ENCODE peak calls at places on chromosomes 1 and 21, in six cellular contexts. B, X, M, L, E and T are unnamed samples.

GRCh38 chr1:43414634-43415223 is 25.0 kb downstream of the SZT2 start:
- DNase-seq in X (no peak), E (no peak), B (peak), M (peak), L (peak), T (no peak)

GRCh38 chr1:169288011-169288414 is 79.6 kb downstream of the NME7 start:
- DNase-seq in L (peak), B (peak), X (no peak), M (peak), E (no peak), T (no peak)

GRCh38 chr1:200376521-200376920 is 33.3 kb downstream of the ZNF281 start:
- DNase-seq in M (peak), L (no peak), B (no peak), X (no peak), E (no peak), T (no peak)

GRCh38 chr21:45539796-45540600 is 2.2 kb downstream of the SLC19A1 start:
- DNase-seq in E (peak), M (no peak), X (peak), L (no peak), B (no peak), T (no peak)

GRCh38 chr1:3470650-3471355 is 16.3 kb downstream of the ARHGEF16 start:
- DNase-seq in X (peak), E (no peak), M (no peak), L (no peak), B (no peak), T (no peak)

GRCh38 chr1:47280142-47280541 is 33.8 kb downstream of the STIL start:
- DNase-seq in X (no peak), L (peak), M (peak), B (no peak), E (no peak), T (no peak)

GRCh38 chr1:18100493-18101063 is 7.0 kb upstream of the IGSF21 start:
- DNase-seq in M (peak), B (peak), E (peak), L (peak), X (no peak), T (peak)

GRCh38 chr21:18334066-18334465 is 69.5 kb downstream of the TMPRSS15 start:
- DNase-seq in X (no peak), B (no peak), E (no peak), L (no peak), M (no peak), T (no peak)

GRCh38 chr1:2609271-2610035 is 22.9 kb downstream of the PRXL2B start:
- DNase-seq in E (no peak), L (no peak), B (no peak), X (no peak), M (no peak), T (no peak)

GRCh38 chr1:59434336-59434735 is 137.4 kb downstream of the FGGY start:
- DNase-seq in L (no peak), M (peak), X (no peak), B (no peak), E (no peak), T (no peak)

GRCh38 chr1:248825573-248825908 is 174 bp downstream of the SH3BP5L start:
- DNase-seq in M (no peak), B (no peak), L (peak), X (no peak), E (no peak), T (no peak)

GRCh38 chr1:248825136-248825535 is 579 bp downstream of the SH3BP5L start:
- DNase-seq in M (no peak), X (no peak), B (peak), L (no peak), E (no peak), T (no peak)

GRCh38 chr1:248824301-248824700 is 1.4 kb downstream of the SH3BP5L start:
- DNase-seq in B (no peak), E (no peak), X (no peak), M (no peak), L (no peak), T (no peak)

GRCh38 chr1:248824701-248825100 is 1.0 kb downstream of the SH3BP5L start:
- DNase-seq in X (no peak), M (no peak), E (no peak), B (no peak), L (no peak), T (no peak)

DNA sequence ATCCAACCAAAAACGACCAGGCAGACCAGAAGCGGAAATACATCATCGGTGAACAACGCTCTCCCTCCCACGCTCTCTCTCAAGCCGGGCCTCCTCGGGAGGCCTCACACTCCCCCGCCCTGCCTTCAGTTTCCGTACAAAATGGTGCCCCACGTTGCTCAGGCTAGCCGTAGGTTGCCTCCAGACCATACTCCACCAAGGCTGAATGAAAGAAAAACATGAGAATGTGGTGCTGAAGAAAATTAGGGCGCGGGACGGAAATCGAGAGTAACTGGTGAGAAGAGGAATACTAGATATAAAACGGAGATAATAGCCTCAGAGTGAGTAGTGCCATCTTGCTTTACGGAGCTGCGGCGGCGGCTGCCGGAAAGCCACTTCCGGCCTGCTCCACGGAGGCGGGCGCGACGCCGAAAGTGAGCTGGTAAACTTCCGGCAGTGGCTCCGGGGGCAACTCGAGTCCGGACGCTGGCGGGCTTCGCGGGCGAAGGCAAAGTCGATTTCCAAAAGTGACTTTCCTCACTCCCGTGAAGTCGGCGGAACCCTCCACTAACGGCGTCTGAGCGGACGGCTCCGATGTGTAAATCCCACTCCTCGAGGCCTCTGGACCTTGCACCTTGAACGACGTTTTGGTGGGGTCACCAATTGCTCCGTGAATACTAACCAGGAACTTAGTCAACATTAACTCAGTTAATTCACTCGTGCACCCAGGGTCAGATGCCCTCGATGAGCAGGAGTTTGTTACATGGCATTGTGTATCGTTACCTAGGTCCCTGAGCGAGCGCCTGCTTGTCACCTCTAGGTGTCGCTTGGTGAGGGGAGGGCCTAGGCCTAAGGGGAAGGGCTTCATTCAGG is at the start of gene SH3BP5L:
- DNase-seq in M (peak), L (peak), X (peak), E (peak), B (peak), T (peak)
- TF ChIP-seq CTCF in M (peak), L (peak), X (peak), E (peak), B (peak), T (peak)

DNA sequence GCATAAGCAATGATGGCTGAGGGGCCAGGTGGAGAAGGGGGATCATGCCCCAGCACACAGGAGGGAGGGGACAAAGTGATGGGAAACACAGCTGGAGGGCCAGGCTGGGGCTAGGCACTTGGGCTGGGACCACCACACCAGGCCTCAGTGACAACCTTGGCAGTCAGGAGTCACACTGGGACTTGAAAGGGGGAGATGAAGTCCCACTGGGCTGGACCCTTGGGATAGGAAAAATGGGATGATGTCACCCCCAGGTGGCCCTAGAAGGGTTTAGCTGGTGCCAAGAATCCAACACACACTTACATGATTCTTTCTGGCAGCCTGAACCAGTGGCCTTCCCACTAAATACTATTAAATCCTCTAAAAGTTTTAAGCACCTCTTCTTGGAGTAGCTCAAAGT is 17.1 kb downstream of the ZBTB17 start:
- DNase-seq in M (no peak), B (no peak), X (no peak), L (no peak), E (no peak), T (no peak)
- TF ChIP-seq CTCF in M (peak), B (no peak), X (no peak), L (no peak), E (no peak), T (no peak)

DNA sequence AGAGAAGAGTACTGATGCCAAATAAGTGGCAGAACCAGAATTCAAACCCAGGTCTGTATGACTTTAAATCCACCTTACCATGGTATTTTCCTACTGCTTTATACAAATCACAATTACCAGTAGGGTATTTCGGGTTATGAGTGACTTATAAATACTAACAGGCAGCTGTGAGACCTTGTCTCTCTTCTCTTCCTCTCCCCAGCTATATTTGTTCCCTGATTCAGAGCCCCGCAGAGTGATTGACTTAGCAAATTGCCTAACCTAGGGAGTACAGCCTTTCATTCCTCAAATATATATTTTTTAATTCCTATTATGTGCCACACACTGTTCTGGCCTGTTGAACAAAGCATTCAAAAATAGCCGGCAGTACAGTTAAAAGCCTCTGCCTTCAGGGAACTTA is 168.0 kb downstream of the CLEC20A start:
- DNase-seq in X (no peak), E (no peak), L (no peak), M (no peak), B (no peak), T (no peak)
- TF ChIP-seq CTCF in X (no peak), E (no peak), L (no peak), M (no peak), B (no peak), T (no peak)

DNA sequence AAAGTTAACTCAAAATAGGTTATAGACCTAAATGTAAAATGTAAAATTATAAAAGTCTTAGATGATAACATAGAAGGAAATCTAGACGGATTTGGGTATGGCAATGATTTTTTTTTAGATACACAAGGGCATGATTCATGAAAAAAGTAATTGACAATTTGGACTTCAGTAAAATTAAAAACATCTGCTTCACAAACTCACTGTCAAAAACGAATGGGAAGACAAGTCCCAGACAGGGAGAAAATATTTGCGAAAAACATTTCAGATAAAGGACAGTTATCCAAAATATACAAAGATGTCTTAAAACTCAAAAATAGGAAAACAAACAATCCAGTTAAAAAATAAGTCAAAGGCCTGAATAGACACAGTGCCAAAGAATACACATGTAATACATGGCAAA is 9.7 kb upstream of the PTGS2 start:
- DNase-seq in E (no peak), L (no peak), X (no peak), B (no peak), M (no peak), T (no peak)
- TF ChIP-seq CTCF in E (no peak), L (no peak), X (no peak), B (no peak), M (no peak), T (no peak)

GRCh38 chr1:57464756-57465155 is 40.9 kb upstream of the DAB1 start:
- DNase-seq in E (no peak), B (no peak), X (no peak), L (no peak), M (no peak), T (no peak)

GRCh38 chr1:57471995-57472394 is 48.1 kb upstream of the DAB1 start:
- DNase-seq in L (no peak), M (no peak), X (no peak), E (no peak), B (no peak), T (no peak)

GRCh38 chr1:57467825-57468224 is 44.0 kb upstream of the DAB1 start:
- DNase-seq in E (no peak), B (no peak), L (no peak), M (no peak), X (no peak), T (no peak)

GRCh38 chr1:57470028-57470427 is 46.2 kb upstream of the DAB1 start:
- DNase-seq in E (no peak), M (no peak), B (peak), L (no peak), X (no peak), T (no peak)

DNA sequence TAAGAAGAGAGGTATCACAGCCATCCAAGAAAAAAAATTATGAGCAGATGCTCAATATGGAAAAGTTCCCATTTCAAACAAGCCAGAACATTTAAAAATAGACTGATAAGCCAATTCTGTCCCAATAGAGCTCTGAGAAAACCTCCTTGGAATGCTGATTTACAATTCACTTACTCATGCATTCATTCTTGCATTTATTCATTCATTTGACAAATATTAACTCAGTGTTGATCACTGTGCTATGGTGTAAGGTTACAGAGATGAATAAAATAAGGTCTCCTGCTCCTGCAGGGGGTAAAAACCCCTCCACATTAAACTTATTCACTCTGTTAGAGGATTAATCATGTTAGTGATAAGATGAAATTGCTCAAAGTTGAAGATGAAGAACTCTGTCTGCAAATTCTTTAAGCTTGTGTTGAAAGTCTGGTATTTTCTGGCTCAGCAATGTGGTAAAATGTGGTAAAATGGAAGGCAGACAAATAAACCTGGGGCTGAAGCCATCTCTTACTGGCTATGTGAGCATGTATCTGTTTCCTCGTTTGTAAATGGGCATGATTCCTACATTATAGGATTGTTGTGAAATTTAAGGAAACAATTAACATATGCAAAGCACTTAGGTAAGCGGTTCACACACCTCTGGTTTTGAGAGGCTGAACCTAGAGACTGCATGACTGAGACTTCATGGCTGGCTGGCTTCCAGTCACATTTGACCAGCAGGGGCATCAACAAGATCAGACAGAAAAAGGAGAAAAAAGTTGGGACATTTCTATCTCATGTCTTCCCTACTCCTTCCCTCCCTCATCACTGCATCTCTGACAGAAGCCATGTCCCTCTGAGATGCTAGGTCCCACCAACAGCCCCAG is 45.0 kb upstream of the DAB1 start:
- DNase-seq in E (no peak), X (no peak), L (no peak), B (peak), M (no peak), T (peak)
- TF ChIP-seq CTCF in E (no peak), X (no peak), L (no peak), B (no peak), M (no peak), T (peak)

DNA sequence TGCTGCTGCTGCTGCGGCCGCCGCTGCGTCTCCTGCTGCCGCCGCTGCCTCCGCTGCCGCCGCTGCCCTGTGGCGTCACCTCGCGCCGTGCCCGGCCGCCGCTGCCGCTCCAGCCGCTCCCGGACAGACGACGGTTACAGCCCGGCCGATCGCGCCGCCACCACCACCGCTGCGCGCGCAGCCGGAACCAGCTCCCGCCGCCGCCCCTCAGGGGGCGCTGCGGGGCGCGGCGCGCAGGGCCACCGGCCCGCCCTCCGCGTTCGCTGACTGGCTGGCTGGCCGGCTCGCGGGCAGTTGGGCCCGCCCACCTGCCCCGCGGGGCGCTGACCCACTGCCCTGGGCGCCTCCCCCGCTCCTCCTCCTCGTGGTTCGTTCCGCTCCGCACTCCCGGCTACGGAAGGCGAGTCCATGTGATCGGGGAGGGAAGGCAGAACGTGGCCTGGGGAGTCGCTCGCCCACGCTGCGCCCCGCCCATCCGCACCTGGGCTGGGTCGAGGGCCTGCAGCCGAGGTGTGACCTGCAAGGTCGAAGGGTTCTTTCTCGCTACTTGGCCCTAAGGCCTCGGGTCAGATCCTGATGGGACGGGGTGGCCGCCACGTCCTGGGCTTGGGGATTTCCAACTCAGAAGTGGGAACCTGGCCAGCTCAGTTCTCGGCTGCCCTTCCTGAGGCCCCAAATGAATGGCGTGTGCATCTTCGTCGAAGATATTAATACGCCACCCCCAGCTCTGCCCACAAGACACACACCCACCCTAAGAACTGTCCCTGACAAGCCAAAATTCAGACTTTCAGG is at the start of gene PTP4A2:
- DNase-seq in X (peak), B (peak), M (peak), E (peak), L (peak), T (peak)
- TF ChIP-seq CTCF in X (peak), B (peak), M (peak), E (peak), L (peak), T (no peak)